ENCODE peak calls at places on chromosome 5, in five cellular contexts. V, M, C, I and Q are unnamed samples. For H3K4me1, the result is how much of the 10 kb centered on the place peaks cover.

GRCh38 chr5:9716838-9717281 is 86.7 kb upstream of the TAS2R1 start:
- DNase-seq in C (no peak), M (no peak), I (no peak), V (no peak), Q (no peak)

GRCh38 chr5:153896701-153897100 is 142.0 kb downstream of the FAM114A2 start:
- DNase-seq in I (no peak), M (no peak), V (no peak), C (no peak), Q (peak)

GRCh38 chr5:178058321-178059012 is 54.9 kb upstream of the N4BP3 start:
- DNase-seq in C (no peak), V (no peak), I (no peak), M (no peak), Q (no peak)

GRCh38 chr5:10452768-10453331 is 11.2 kb downstream of the ROPN1L start:
- DNase-seq in I (no peak), C (no peak), M (peak), V (peak), Q (peak)

GRCh38 chr5:74865293-74865798 is 841 bp downstream of the FAM169A start:
- DNase-seq in V (no peak), I (no peak), C (no peak), M (no peak), Q (no peak)

GRCh38 chr5:81513982-81514381 is 120.0 kb upstream of the ACOT12 start:
- DNase-seq in I (no peak), V (peak), C (no peak), M (no peak), Q (no peak)

GRCh38 chr5:421901-422300 is 21.1 kb upstream of the EXOC3 start:
- DNase-seq in V (no peak), M (no peak), C (no peak), I (no peak), Q (no peak)

GRCh38 chr5:121292664-121293063 is 559.0 kb upstream of the FTMT start:
- DNase-seq in V (no peak), M (no peak), I (no peak), C (no peak), Q (no peak)

GRCh38 chr5:161614342-161614741 is 67.8 kb upstream of the GABRB2 start:
- DNase-seq in M (no peak), I (no peak), C (no peak), V (no peak), Q (no peak)

GRCh38 chr5:147673276-147673675 is 109.3 kb downstream of the JAKMIP2 start:
- DNase-seq in M (no peak), C (no peak), V (no peak), I (no peak), Q (no peak)

GRCh38 chr5:150272531-150272930 is 17.0 kb downstream of the CAMK2A start:
- DNase-seq in C (no peak), I (no peak), V (peak), M (peak), Q (peak)

GRCh38 chr5:57434227-57434640 is 48.4 kb downstream of the ACTBL2 start:
- DNase-seq in I (no peak), V (no peak), M (peak), C (no peak), Q (no peak)

GRCh38 chr5:179822444-179822990 is 1.8 kb downstream of the SQSTM1 start:
- DNase-seq in M (no peak), V (no peak), I (no peak), C (peak), Q (no peak)
- H3K4me1 ChIP-seq in M (under half), V (under half), I (half or more), C (half or more), Q (half or more)

DNA sequence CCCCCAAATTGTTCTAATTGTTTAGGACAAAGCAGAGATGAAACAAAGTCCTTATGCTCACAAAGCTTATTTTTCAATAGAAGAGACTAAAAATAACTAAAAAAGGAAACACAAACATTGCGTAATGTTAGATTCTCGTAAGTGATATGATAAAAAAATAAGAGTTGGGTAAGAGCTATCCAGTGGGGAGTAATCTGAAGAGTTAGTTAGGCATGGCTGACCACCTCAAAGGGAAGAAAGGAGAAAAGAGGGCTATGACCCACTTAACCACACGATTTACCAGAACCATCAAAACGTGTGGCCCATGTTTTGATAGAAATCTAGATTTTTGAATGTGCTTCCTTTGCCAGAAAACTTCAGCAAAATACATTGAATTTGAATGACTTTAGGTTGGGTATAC is 1296.8 kb upstream of the NUDT12 start:
- DNase-seq in I (no peak), M (no peak), C (no peak), V (no peak), Q (no peak)
- H3K4me1 ChIP-seq in I (under half), M (under half), C (under half), V (under half), Q (under half)

DNA sequence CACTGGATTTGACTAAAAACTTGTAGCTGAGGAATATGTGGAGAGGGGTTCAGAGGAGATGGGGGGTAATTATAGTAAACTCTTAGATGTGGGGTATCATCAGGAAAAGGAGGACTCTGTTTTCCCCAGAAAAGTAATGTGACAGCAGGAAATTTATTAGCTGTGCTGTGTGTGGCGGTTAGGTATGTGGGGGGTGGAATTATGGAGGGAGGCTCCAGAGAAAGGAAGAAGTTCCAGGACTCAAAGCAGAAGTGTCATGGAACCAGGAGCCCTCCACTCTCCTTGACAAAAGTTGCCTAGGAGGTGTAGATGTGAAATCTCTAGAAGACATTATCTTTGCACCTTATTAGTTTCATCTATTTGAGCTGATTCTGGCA is 18.0 kb downstream of the NR2F1 start:
- DNase-seq in M (no peak), C (no peak), V (no peak), I (no peak), Q (no peak)
- H3K4me1 ChIP-seq in M (under half), C (under half), V (under half), I (under half), Q (under half)

GRCh38 chr5:14164764-14165163 is 21.6 kb downstream of the TRIO start:
- DNase-seq in I (no peak), V (no peak), M (no peak), C (no peak), Q (no peak)
- H3K4me1 ChIP-seq in I (half or more), V (under half), M (under half), C (under half), Q (under half)

GRCh38 chr5:151780348-151780747 is 8.6 kb downstream of the G3BP1 start:
- DNase-seq in C (peak), I (no peak), M (no peak), V (no peak), Q (no peak)
- H3K4me1 ChIP-seq in C (half or more), I (under half), M (under half), V (half or more), Q (under half)

DNA sequence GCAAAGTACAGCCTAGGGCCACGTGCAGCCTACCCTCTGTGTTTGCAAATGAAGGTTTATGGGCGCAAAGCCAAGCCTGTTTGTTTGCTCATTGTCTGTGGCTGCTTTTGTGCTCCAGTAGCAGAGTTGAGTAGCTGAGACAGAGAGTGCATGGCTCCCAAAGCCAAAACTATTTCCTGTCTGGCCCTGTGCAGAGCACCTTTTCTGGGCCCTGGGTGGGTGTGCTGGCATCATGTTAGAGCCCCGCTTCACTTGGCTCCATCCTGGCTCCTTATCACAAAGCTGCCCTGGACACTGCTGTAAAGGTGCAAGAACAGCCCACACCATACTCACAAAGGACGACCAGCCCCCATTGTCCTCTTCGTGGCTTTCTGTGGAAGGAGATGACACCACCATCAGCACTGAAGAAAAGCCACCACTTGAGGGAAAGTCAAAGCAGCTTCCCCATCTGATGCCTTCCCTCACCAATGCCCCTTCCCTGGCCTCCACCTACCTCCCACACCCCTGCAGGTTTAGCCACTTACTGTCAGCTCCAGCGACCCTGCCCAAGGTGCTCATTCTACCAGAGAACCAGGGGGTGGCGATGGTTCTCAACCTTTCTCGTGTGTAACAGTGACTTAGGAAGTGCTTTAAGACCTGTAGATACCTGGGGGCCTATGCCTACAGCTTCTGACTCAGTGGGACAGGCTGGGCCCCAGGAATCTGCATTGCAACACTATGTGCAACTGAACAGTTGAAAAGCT is 23.4 kb downstream of the LCP2 start:
- DNase-seq in M (peak), I (no peak), C (no peak), V (peak), Q (no peak)
- H3K4me1 ChIP-seq in M (under half), I (under half), C (half or more), V (half or more), Q (under half)

GRCh38 chr5:56327810-56328209 is 94.7 kb upstream of the ANKRD55 start:
- DNase-seq in I (no peak), C (no peak), M (peak), V (peak), Q (no peak)

GRCh38 chr5:56330806-56331205 is 97.7 kb upstream of the ANKRD55 start:
- DNase-seq in M (no peak), I (no peak), C (no peak), V (no peak), Q (no peak)

GRCh38 chr5:56330167-56330566 is 97.0 kb upstream of the ANKRD55 start:
- DNase-seq in M (no peak), V (no peak), I (no peak), C (no peak), Q (no peak)

GRCh38 chr5:56329652-56330051 is 96.5 kb upstream of the ANKRD55 start:
- DNase-seq in C (no peak), I (no peak), M (no peak), V (peak), Q (no peak)

DNA sequence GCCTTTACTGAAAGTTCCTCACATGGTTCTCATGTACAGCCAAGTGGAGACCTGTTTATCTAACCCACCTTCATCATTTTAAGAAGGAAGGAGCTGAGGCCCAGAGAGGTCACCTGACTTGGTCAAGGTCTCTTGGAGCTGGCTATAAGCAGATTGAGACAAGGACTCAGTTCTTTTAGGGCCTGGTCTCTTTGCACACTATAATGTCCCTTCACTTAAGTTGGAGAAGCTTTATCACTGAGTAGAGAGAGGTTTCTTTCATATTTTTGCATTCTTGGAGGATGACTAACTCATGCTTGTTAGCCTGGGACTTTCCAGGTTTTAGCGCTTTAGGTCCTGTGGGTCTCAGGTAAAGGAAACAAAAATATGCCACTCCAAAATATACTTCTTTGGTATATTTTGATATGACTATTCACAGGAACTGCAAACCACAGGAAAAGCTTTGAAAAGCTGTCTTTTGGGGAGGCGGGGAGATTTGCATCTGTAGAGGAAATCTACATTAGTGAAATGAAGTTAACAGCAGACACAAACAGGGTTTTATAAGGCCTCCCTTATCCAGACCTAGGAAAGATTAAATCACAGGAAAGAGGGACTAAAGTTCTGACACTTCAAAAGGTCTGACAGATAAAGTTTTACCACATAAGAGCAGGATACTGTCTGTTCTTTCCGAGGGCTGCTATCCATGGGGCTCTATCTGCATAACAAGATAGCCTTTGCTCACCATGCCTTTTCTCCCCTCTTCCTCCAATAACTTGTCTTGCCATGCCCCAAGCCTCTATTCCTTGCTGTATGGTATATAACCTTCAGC is 95.8 kb upstream of the ANKRD55 start:
- DNase-seq in V (peak), C (no peak), I (no peak), M (no peak), Q (no peak)
- H3K4me1 ChIP-seq in V (under half), C (under half), I (under half), M (under half), Q (under half)

DNA sequence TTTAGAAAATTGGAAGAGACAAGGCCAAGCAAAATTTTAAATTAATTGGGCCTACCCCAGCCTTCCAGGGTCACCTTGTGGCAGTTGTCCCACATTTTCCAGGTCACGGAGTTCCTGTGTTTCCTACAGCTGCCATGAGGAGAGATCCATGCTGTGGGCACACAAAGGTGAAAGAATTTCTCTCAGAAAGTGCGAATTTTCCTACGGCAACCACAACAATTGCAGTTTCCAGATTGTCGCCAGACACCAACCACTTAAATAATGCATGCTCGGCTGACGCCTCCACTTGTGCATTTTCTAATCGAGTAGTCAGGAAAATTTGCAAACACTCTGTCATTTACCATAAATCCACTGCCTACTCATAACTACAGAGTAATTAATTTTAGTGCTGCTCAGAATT is 390.0 kb downstream of the NR2F1-AS1 start:
- DNase-seq in I (no peak), C (no peak), M (no peak), V (no peak), Q (no peak)
- H3K4me1 ChIP-seq in I (under half), C (under half), M (under half), V (under half), Q (under half)

GRCh38 chr5:149002761-149003689 is 59.8 kb downstream of the SH3TC2 start:
- DNase-seq in V (no peak), C (no peak), I (no peak), M (peak), Q (no peak)
- H3K4me1 ChIP-seq in V (under half), C (under half), I (under half), M (under half), Q (under half)